ENCODE peak calls at places on chromosomes 11 and 22, in ten cellular contexts. One of them, this sample, is unnamed.

GRCh38 chr11:68810164-68810563 is 31.6 kb downstream of the CPT1A start:
- ATAC-seq in stimulated activated effector memory CD8-positive, alpha-beta T cell treated with anti-CD3 and anti-CD28 coated beads, Interleukin-12 subunit alpha, Interleukin-12 subunit beta, amount 100 ng/mL, for 72 hours: no peak
- ATAC-seq in sciatic nerve: no peak
- ATAC-seq in CD4-positive, alpha-beta T cell: no peak
- ATAC-seq in right cardiac atrium: peak
- ATAC-seq in activated CD4-positive, alpha-beta T cell treated with anti-CD3 and anti-CD28 coated beads for 36 hours: no peak
- ATAC-seq in heart right ventricle: peak
- ATAC-seq in T-cell: no peak
- ATAC-seq in left cardiac atrium: peak
- ATAC-seq in natural killer cell: no peak
- ATAC-seq in this sample: no peak

GRCh38 chr11:69310934-69311766 is 17.2 kb downstream of the MYEOV start:
- ATAC-seq in stimulated activated effector memory CD8-positive, alpha-beta T cell treated with anti-CD3 and anti-CD28 coated beads, Interleukin-12 subunit alpha, Interleukin-12 subunit beta, amount 100 ng/mL, for 72 hours: peak
- ATAC-seq in right cardiac atrium: no peak
- ATAC-seq in activated CD4-positive, alpha-beta T cell treated with anti-CD3 and anti-CD28 coated beads for 36 hours: peak
- ATAC-seq in CD4-positive, alpha-beta T cell: peak
- ATAC-seq in T-cell: peak
- ATAC-seq in left cardiac atrium: no peak
- ATAC-seq in heart right ventricle: no peak
- ATAC-seq in sciatic nerve: no peak
- ATAC-seq in natural killer cell: no peak
- ATAC-seq in this sample: peak

GRCh38 chr11:131537729-131538128 is 167.3 kb downstream of the NTM start:
- ATAC-seq in right cardiac atrium: no peak
- ATAC-seq in sciatic nerve: no peak
- ATAC-seq in stimulated activated effector memory CD8-positive, alpha-beta T cell treated with anti-CD3 and anti-CD28 coated beads, Interleukin-12 subunit alpha, Interleukin-12 subunit beta, amount 100 ng/mL, for 72 hours: no peak
- ATAC-seq in left cardiac atrium: no peak
- ATAC-seq in activated CD4-positive, alpha-beta T cell treated with anti-CD3 and anti-CD28 coated beads for 36 hours: no peak
- ATAC-seq in CD4-positive, alpha-beta T cell: no peak
- ATAC-seq in T-cell: no peak
- ATAC-seq in natural killer cell: no peak
- ATAC-seq in heart right ventricle: no peak
- ATAC-seq in this sample: no peak

GRCh38 chr11:597166-597725 is 18.5 kb downstream of the IRF7 start:
- ATAC-seq in sciatic nerve: peak
- ATAC-seq in CD4-positive, alpha-beta T cell: no peak
- ATAC-seq in right cardiac atrium: peak
- ATAC-seq in heart right ventricle: no peak
- ATAC-seq in left cardiac atrium: no peak
- ATAC-seq in stimulated activated effector memory CD8-positive, alpha-beta T cell treated with anti-CD3 and anti-CD28 coated beads, Interleukin-12 subunit alpha, Interleukin-12 subunit beta, amount 100 ng/mL, for 72 hours: peak
- ATAC-seq in natural killer cell: peak
- ATAC-seq in T-cell: peak
- ATAC-seq in activated CD4-positive, alpha-beta T cell treated with anti-CD3 and anti-CD28 coated beads for 36 hours: peak
- ATAC-seq in this sample: no peak

GRCh38 chr11:107741044-107741823 is 29.4 kb upstream of the SLN start:
- ATAC-seq in heart right ventricle: no peak
- ATAC-seq in sciatic nerve: no peak
- ATAC-seq in stimulated activated effector memory CD8-positive, alpha-beta T cell treated with anti-CD3 and anti-CD28 coated beads, Interleukin-12 subunit alpha, Interleukin-12 subunit beta, amount 100 ng/mL, for 72 hours: peak
- ATAC-seq in left cardiac atrium: no peak
- ATAC-seq in right cardiac atrium: peak
- ATAC-seq in CD4-positive, alpha-beta T cell: no peak
- ATAC-seq in activated CD4-positive, alpha-beta T cell treated with anti-CD3 and anti-CD28 coated beads for 36 hours: peak
- ATAC-seq in natural killer cell: no peak
- ATAC-seq in T-cell: no peak
- ATAC-seq in this sample: peak

GRCh38 chr22:44161673-44162072 is 19.1 kb upstream of the PARVG start:
- ATAC-seq in sciatic nerve: no peak
- ATAC-seq in right cardiac atrium: no peak
- ATAC-seq in activated CD4-positive, alpha-beta T cell treated with anti-CD3 and anti-CD28 coated beads for 36 hours: no peak
- ATAC-seq in stimulated activated effector memory CD8-positive, alpha-beta T cell treated with anti-CD3 and anti-CD28 coated beads, Interleukin-12 subunit alpha, Interleukin-12 subunit beta, amount 100 ng/mL, for 72 hours: no peak
- ATAC-seq in left cardiac atrium: no peak
- ATAC-seq in T-cell: no peak
- ATAC-seq in natural killer cell: no peak
- ATAC-seq in heart right ventricle: no peak
- ATAC-seq in CD4-positive, alpha-beta T cell: no peak
- ATAC-seq in this sample: no peak

GRCh38 chr11:117870176-117870952 is 6.1 kb downstream of the FXYD6 start:
- ATAC-seq in right cardiac atrium: no peak
- ATAC-seq in natural killer cell: no peak
- ATAC-seq in activated CD4-positive, alpha-beta T cell treated with anti-CD3 and anti-CD28 coated beads for 36 hours: no peak
- ATAC-seq in heart right ventricle: peak
- ATAC-seq in sciatic nerve: peak
- ATAC-seq in stimulated activated effector memory CD8-positive, alpha-beta T cell treated with anti-CD3 and anti-CD28 coated beads, Interleukin-12 subunit alpha, Interleukin-12 subunit beta, amount 100 ng/mL, for 72 hours: peak
- ATAC-seq in T-cell: no peak
- ATAC-seq in left cardiac atrium: peak
- ATAC-seq in CD4-positive, alpha-beta T cell: no peak
- ATAC-seq in this sample: no peak

GRCh38 chr11:114172871-114173444 is 113.4 kb downstream of the ZBTB16 start:
- ATAC-seq in CD4-positive, alpha-beta T cell: peak
- ATAC-seq in sciatic nerve: no peak
- ATAC-seq in heart right ventricle: peak
- ATAC-seq in T-cell: peak
- ATAC-seq in stimulated activated effector memory CD8-positive, alpha-beta T cell treated with anti-CD3 and anti-CD28 coated beads, Interleukin-12 subunit alpha, Interleukin-12 subunit beta, amount 100 ng/mL, for 72 hours: peak
- ATAC-seq in natural killer cell: peak
- ATAC-seq in left cardiac atrium: peak
- ATAC-seq in activated CD4-positive, alpha-beta T cell treated with anti-CD3 and anti-CD28 coated beads for 36 hours: peak
- ATAC-seq in right cardiac atrium: peak
- ATAC-seq in this sample: peak

GRCh38 chr11:124315052-124315451 is 1.3 kb upstream of the OR8D1 start:
- ATAC-seq in left cardiac atrium: no peak
- ATAC-seq in activated CD4-positive, alpha-beta T cell treated with anti-CD3 and anti-CD28 coated beads for 36 hours: no peak
- ATAC-seq in T-cell: no peak
- ATAC-seq in CD4-positive, alpha-beta T cell: no peak
- ATAC-seq in stimulated activated effector memory CD8-positive, alpha-beta T cell treated with anti-CD3 and anti-CD28 coated beads, Interleukin-12 subunit alpha, Interleukin-12 subunit beta, amount 100 ng/mL, for 72 hours: no peak
- ATAC-seq in natural killer cell: no peak
- ATAC-seq in sciatic nerve: no peak
- ATAC-seq in heart right ventricle: no peak
- ATAC-seq in right cardiac atrium: no peak
- ATAC-seq in this sample: no peak

GRCh38 chr11:68454767-68455166 is 5.8 kb upstream of the PPP6R3 start:
- ATAC-seq in sciatic nerve: no peak
- ATAC-seq in activated CD4-positive, alpha-beta T cell treated with anti-CD3 and anti-CD28 coated beads for 36 hours: no peak
- ATAC-seq in CD4-positive, alpha-beta T cell: no peak
- ATAC-seq in natural killer cell: no peak
- ATAC-seq in T-cell: no peak
- ATAC-seq in heart right ventricle: no peak
- ATAC-seq in left cardiac atrium: no peak
- ATAC-seq in stimulated activated effector memory CD8-positive, alpha-beta T cell treated with anti-CD3 and anti-CD28 coated beads, Interleukin-12 subunit alpha, Interleukin-12 subunit beta, amount 100 ng/mL, for 72 hours: no peak
- ATAC-seq in right cardiac atrium: no peak
- ATAC-seq in this sample: no peak

GRCh38 chr11:3967695-3968094 is 112.2 kb downstream of the STIM1 start:
- ATAC-seq in CD4-positive, alpha-beta T cell: no peak
- ATAC-seq in right cardiac atrium: no peak
- ATAC-seq in stimulated activated effector memory CD8-positive, alpha-beta T cell treated with anti-CD3 and anti-CD28 coated beads, Interleukin-12 subunit alpha, Interleukin-12 subunit beta, amount 100 ng/mL, for 72 hours: no peak
- ATAC-seq in heart right ventricle: no peak
- ATAC-seq in activated CD4-positive, alpha-beta T cell treated with anti-CD3 and anti-CD28 coated beads for 36 hours: no peak
- ATAC-seq in T-cell: no peak
- ATAC-seq in sciatic nerve: peak
- ATAC-seq in natural killer cell: no peak
- ATAC-seq in left cardiac atrium: no peak
- ATAC-seq in this sample: no peak